ENCODE peak calls at places on chromosomes 5 and 9, in six cellular contexts. J is PC-3, K is GM23338, S is neural progenitor cell, R is SK-N-SH, A is GM23248. M is an unnamed sample.

GRCh38 chr9:38305616-38306015 is 86.9 kb upstream of the ALDH1B1 start:
- DNase-seq in J (no peak), K (no peak), S (no peak), R (no peak), A (no peak), M (no peak)

GRCh38 chr9:131800885-131801284 is 61.0 kb upstream of the RAPGEF1 start:
- DNase-seq in J (no peak), K (no peak), S (no peak), R (peak; percentile 69), A (no peak), M (no peak)

GRCh38 chr5:5126444-5126843 is 13.7 kb upstream of the ADAMTS16 start:
- DNase-seq in J (peak; percentile 76), K (no peak), S (no peak), R (no peak), A (peak; percentile 83), M (no peak)

GRCh38 chr5:175743676-175744210 is 85.9 kb downstream of the HRH2 start:
- DNase-seq in J (peak; percentile 44), K (peak; percentile 77), S (peak; percentile 75), R (no peak), A (peak; percentile 15), M (no peak)

GRCh38 chr5:173963107-173963506 is 25.9 kb upstream of the C5orf47 start:
- DNase-seq in J (peak; percentile 88), K (no peak), S (no peak), R (no peak), A (peak; percentile 83), M (no peak)

GRCh38 chr5:142630927-142631539 is 54.9 kb downstream of the FGF1 start:
- DNase-seq in J (no peak), K (no peak), S (no peak), R (no peak), A (no peak), M (no peak)

GRCh38 chr9:133839822-133840329 is 101.7 kb upstream of the SARDH start:
- DNase-seq in J (no peak), K (peak; percentile 77), S (peak; percentile 61), R (peak; percentile 56), A (peak; percentile 11), M (no peak)

GRCh38 chr5:115419794-115420585 is 123.5 kb upstream of the CCDC112 start:
- DNase-seq in J (peak; percentile 94), K (peak; percentile 21), S (no peak), R (no peak), A (peak; percentile 96), M (no peak)

GRCh38 chr5:33611882-33612281 is 171.1 kb downstream of the TARS1 start:
- DNase-seq in J (peak; percentile 77), K (no peak), S (no peak), R (no peak), A (peak; percentile 86), M (no peak)

GRCh38 chr9:86591472-86591871 is 237.3 kb upstream of the TUT7 start:
- DNase-seq in J (no peak), K (no peak), S (no peak), R (no peak), A (no peak), M (no peak)

GRCh38 chr5:73288803-73289720 is 116.1 kb downstream of the TMEM174 start:
- DNase-seq in J (no peak), K (peak; percentile 68), S (no peak), R (no peak), A (no peak), M (no peak)

GRCh38 chr9:113875917-113876805 is at the start of gene ZNF618:
- DNase-seq in J (peak; percentile 9), K (peak; percentile 60), S (peak; percentile 81), R (peak; percentile 91), A (peak; percentile 76), M (peak; percentile 42)

GRCh38 chr5:151886741-151887261 is 37.9 kb downstream of the GLRA1 start:
- DNase-seq in J (no peak), K (no peak), S (no peak), R (no peak), A (no peak), M (no peak)

GRCh38 chr5:18314192-18314778 is 680.0 kb downstream of the TAF11L14 start:
- DNase-seq in J (peak; percentile 66), K (peak; percentile 44), S (peak; percentile 26), R (peak; percentile 31), A (peak; percentile 50), M (peak; percentile 40)

GRCh38 chr9:36928670-36929349 is 105.3 kb downstream of the PAX5 start:
- DNase-seq in J (peak; percentile 65), K (no peak), S (no peak), R (no peak), A (peak; percentile 76), M (no peak)

GRCh38 chr5:32283539-32284377 is 29.0 kb downstream of the MTMR12 start:
- DNase-seq in J (peak; percentile 28), K (no peak), S (no peak), R (no peak), A (peak; percentile 85), M (peak; percentile 29)

GRCh38 chr5:98568336-98568735 is 205.1 kb upstream of the RGMB start:
- DNase-seq in J (no peak), K (no peak), S (no peak), R (no peak), A (peak; percentile 66), M (no peak)

GRCh38 chr5:52783226-52783959 is 4.3 kb upstream of the ITGA1 start:
- DNase-seq in J (peak; percentile 83), K (no peak), S (no peak), R (no peak), A (peak; percentile 84), M (no peak)

GRCh38 chr5:121199238-121199999 is 652.3 kb upstream of the FTMT start:
- DNase-seq in J (peak; percentile 34), K (no peak), S (no peak), R (no peak), A (peak; percentile 76), M (no peak)

GRCh38 chr5:155587458-155587857 is 573.9 kb downstream of the KIF4B start:
- DNase-seq in J (no peak), K (no peak), S (no peak), R (peak; percentile 38), A (no peak), M (peak; percentile 7)

GRCh38 chr5:172365948-172366608 is 82.5 kb upstream of the UBTD2 start:
- DNase-seq in J (no peak), K (no peak), S (no peak), R (no peak), A (no peak), M (peak; percentile 50)

GRCh38 chr9:125524522-125524921 is 182.5 kb downstream of the MAPKAP1 start:
- DNase-seq in J (no peak), K (peak; percentile 92), S (peak; percentile 53), R (no peak), A (no peak), M (no peak)

GRCh38 chr5:108876451-108876850 is 128.8 kb downstream of the FER start:
- DNase-seq in J (no peak), K (no peak), S (no peak), R (no peak), A (no peak), M (no peak)

GRCh38 chr9:134301387-134302129 is 24.7 kb upstream of the RXRA start:
- DNase-seq in J (peak; percentile 64), K (no peak), S (no peak), R (peak; percentile 27), A (no peak), M (peak; percentile 80)

GRCh38 chr5:67875637-67876036 is 339.9 kb upstream of the PIK3R1 start:
- DNase-seq in J (no peak), K (no peak), S (no peak), R (no peak), A (no peak), M (no peak)

GRCh38 chr5:122515709-122516431 is 203.8 kb downstream of the SNCAIP start:
- DNase-seq in J (peak; percentile 64), K (peak; percentile 91), S (peak; percentile 86), R (peak; percentile 71), A (peak; percentile 88), M (peak; percentile 28)
- TF ChIP-seq EZH2phosphoT487 in J (no peak), K (no peak), S (no peak), R (no peak), A (no peak), M (no peak)

GRCh38 chr5:168365581-168366081 is 74.2 kb downstream of the WWC1 start:
- DNase-seq in J (peak; percentile 75), K (peak; percentile 81), S (peak; percentile 38), R (no peak), A (peak; percentile 73), M (no peak)
- H3K4me2 ChIP-seq in J (peak overlapping the region; percentile 82), K (peak overlapping the region; percentile 14), S (no peak overlapping the region), R (peak overlapping the region; percentile 74), A (peak overlapping the region; percentile 69), M (no peak overlapping the region)

GRCh38 chr9:94921072-94921471 is 194.6 kb downstream of the AOPEP start:
- DNase-seq in J (peak; percentile 56), K (no peak), S (no peak), R (no peak), A (peak; percentile 86), M (no peak)

GRCh38 chr9:94921656-94922055 is 195.2 kb downstream of the AOPEP start:
- DNase-seq in J (no peak), K (no peak), S (no peak), R (no peak), A (no peak), M (no peak)

GRCh38 chr9:94923333-94924089 is 197.0 kb downstream of the AOPEP start:
- DNase-seq in J (no peak), K (no peak), S (peak; percentile 71), R (peak; percentile 48), A (no peak), M (no peak)

GRCh38 chr9:94922098-94922607 is 195.7 kb downstream of the AOPEP start:
- DNase-seq in J (peak; percentile 87), K (no peak), S (no peak), R (no peak), A (peak; percentile 95), M (no peak)

DNA sequence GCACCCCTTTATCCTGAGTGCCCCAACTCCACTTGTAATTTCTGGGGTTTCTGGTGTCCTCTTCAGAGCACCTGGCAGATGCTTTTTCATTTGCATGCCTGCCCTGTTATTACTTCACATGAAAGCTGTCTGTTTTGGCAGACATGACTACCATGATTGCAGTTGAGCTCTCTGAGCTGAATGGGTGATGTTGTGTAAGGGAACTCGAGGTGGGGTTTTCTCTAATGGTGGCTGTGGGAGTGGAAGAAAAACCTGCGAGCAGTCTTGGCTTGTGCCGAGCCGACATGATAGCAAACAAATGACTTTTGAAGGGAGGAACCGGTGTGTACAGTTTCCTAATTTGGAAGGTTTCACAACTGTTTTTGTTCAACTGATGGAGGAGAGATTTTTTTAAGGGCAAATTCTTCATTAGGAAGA is 196.2 kb downstream of the AOPEP start:
- DNase-seq in J (peak; percentile 25), K (no peak), S (no peak), R (no peak), A (peak; percentile 81), M (no peak)
- H3F3A ChIP-seq in J (peaks cover 5% of the 10 kb centered on the region), K (no peaks in the 10 kb centered on the region), S (peaks cover 16% of the 10 kb centered on the region), R (peaks cover 47% of the 10 kb centered on the region), A (peaks cover 57% of the 10 kb centered on the region), M (no peaks in the 10 kb centered on the region)

DNA sequence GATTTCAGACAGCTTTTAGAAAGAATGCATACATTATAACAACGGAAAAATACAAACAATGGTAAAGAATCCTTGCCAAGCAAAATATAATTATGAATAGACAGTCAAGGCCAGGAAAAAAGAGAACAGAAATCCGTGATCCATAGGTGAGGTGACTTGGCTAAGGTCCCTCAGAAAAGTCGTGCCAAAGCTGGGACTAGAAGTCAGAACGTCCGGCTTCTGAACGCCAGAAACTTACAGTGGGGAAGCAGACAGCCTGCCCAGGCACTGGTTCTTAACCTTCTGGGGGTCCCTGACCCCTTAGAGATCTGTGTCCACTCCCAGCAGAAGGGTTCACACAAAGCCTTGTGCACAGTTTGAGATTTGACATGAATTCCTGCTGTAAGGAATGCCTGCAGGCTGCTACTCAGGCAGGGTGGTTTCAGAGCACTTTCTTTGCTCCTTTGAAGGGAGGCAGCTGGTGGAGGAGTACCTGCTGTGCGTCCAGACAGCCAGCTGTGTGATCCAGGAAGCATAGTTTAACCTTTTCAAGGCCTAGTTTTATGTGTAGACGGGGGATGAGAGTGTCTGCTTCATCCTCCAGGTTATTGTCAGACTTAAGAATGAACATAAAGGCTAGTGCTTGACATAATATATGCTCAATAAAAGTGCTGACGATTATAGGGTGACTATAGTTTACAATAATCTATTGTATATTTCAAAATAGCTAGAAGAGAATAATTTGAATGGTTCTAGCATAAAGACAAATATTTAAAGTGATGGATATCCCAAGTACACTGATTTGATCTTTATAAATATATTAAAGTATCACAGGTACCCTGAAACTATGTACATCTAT is 852 bp downstream of the ARHGEF37 start:
- DNase-seq in J (peak; percentile 43), K (peak; percentile 66), S (peak; percentile 72), R (no peak), A (peak; percentile 12), M (no peak)
- TF ChIP-seq EZH2phosphoT487 in J (no peak), K (no peak), S (peak; percentile 24), R (no peak), A (no peak), M (no peak)